ENCODE peak calls at places on chromosomes 16 and 17, in eight cellular contexts. F is fibroblast of mammary gland, K is GM10248, L is Calu3, A is H9, N is lower lobe of right lung, T is B cell, Z is RWPE2. Y is an unnamed sample.

GRCh38 chr16:11164482-11165270 is 91.3 kb downstream of the SOCS1 start:
- DNase-seq in F (no peak), K (no peak), L (no peak), A (no peak), N (no peak), T (no peak), Z (no peak), Y (no peak)

GRCh38 chr16:72936408-72936807 is 111.5 kb downstream of the ZFHX3 start:
- DNase-seq in F (no peak), K (no peak), L (no peak), A (no peak), N (no peak), T (no peak), Z (no peak), Y (no peak)

GRCh38 chr16:84153660-84154214 is 8.6 kb downstream of the DNAAF1 start:
- DNase-seq in F (peak; percentile 14), K (no peak), L (no peak), A (no peak), N (no peak), T (no peak), Z (no peak), Y (no peak)

GRCh38 chr16:29899516-29900101 is at the start of gene SEZ6L2:
- DNase-seq in F (peak; percentile 83), K (no peak), L (peak; percentile 96), A (peak; percentile 96), N (peak; percentile 79), T (no peak), Z (peak; percentile 92), Y (peak; percentile 44)

GRCh38 chr17:2059125-2059836 is 4.4 kb downstream of the HIC1 start:
- DNase-seq in F (no peak), K (no peak), L (no peak), A (peak; percentile 64), N (peak; percentile 68), T (peak; percentile 89), Z (no peak), Y (peak; percentile 52)

GRCh38 chr16:77760800-77761199 is 27.6 kb upstream of the VAT1L start:
- DNase-seq in F (no peak), K (no peak), L (no peak), A (no peak), N (no peak), T (no peak), Z (no peak), Y (no peak)

GRCh38 chr16:51550785-51551184 is 399.7 kb upstream of the SALL1 start:
- DNase-seq in F (no peak), K (no peak), L (no peak), A (no peak), N (no peak), T (no peak), Z (no peak), Y (no peak)

GRCh38 chr17:4204676-4205075 is 59.1 kb downstream of the ANKFY1 start:
- DNase-seq in F (peak; percentile 99), K (no peak), L (no peak), A (peak; percentile 10), N (no peak), T (no peak), Z (no peak), Y (no peak)

GRCh38 chr17:80870401-80870800 is 121.2 kb upstream of the CHMP6 start:
- DNase-seq in F (no peak), K (no peak), L (no peak), A (no peak), N (peak; percentile 13), T (no peak), Z (peak; percentile 36), Y (no peak)

GRCh38 chr17:20010099-20010863 is 1.1 kb downstream of the SPECC1 start:
- DNase-seq in F (peak; percentile 61), K (no peak), L (peak; percentile 6), A (peak; percentile 68), N (no peak), T (no peak), Z (no peak), Y (peak; percentile 25)
- TF ChIP-seq CTCF in F (peak; percentile 64), K (peak; percentile 5), L (no peak), A (peak; percentile 58), N (peak; percentile 41), T (no peak), Z (no peak), Y (peak; percentile 5)

DNA sequence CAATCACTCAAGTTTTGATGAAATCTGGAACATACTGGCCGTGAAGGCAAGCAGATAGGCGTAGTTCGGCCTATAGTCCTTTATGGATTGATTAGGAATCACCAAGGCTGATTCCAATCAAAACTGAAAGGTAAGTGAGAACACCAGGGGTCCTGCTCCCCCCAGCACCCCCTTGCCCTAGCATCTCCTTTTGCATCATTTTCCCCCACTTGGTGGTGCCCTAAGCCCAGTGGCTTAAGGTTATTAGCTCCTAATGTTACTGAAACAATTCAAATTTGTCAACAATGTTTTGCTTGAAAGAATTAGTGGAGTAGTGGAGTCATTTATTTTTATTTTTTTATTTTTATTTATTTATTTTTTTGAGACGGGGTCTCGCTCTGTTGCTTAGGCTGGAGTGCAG is 4.9 kb downstream of the SLFN14 start:
- DNase-seq in F (no peak), K (no peak), L (no peak), A (no peak), N (no peak), T (no peak), Z (no peak), Y (peak; percentile 15)
- TF ChIP-seq CTCF in F (peak; percentile 38), K (peak; percentile 36), L (no peak), A (peak; percentile 44), N (peak; percentile 22), T (no peak), Z (peak; percentile 36), Y (no peak)

DNA sequence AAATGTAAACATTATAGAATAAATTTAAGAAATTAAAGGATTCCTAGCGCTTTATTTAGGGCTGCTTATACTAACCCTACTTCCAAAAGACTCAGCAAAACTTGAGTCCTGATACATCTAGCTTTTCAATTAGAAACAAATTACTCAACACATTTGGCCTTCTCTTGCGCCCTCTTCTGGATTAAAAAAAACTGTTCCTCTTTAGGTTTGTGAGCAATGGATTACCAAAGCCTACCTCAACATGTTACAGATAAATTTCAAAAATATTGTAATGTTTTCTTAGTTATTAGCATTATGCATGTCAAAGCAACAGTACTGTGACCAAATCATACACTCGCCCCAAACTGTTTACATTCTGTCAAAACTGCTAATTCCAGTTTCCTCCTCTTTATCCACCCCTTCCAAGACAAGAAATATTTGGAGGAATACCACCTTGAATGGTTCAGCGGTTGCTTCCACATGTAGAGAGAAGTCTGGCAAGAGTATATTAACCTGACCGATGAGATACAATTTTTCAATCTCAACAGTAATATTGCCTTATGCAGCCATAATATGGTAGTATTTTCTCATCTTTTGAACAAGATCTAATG is 2.7 kb downstream of the NUFIP2 start:
- DNase-seq in F (peak; percentile 82), K (peak; percentile 56), L (peak; percentile 44), A (no peak), N (no peak), T (peak; percentile 52), Z (no peak), Y (peak; percentile 67)
- TF ChIP-seq CTCF in F (peak; percentile 72), K (peak; percentile 60), L (peak; percentile 34), A (peak; percentile 77), N (peak; percentile 68), T (peak; percentile 92), Z (peak; percentile 90), Y (peak; percentile 45)

DNA sequence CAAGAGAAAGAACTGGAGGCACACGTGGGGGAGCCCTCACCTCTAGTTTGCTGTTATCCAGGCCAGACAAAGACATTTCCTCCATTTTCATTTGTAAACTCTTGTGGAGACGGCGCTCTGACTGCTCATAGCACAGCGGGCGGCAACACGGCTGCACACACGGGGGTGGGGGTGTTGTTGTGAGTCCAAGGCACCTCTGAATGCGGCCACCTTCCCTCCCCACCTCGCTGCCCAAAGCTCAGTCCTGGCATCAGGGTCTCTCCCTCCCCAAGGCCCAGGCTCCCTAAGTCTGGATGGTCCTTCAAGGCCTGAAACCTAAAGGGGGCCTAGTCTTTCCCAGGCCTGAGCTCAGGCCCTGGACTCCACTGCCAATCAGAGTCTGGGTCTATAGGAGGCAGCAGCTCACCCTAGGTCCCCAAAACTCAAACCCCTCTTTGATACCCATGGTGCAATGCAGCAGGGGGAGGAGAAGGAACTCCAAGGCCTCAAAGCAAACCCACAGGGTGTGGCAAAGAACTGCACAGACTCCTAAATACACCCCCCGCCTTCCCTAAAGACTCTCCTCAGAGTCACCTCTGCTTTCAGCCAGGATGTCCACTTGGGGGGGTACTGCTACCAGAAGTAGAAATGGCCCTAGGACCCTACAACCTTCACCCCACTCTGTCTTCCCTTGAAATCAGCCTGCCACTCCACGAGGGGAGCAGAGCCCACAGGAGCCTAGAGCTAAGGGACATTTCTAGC is 1.5 kb downstream of the ATXN7L3 start:
- DNase-seq in F (peak; percentile 76), K (peak; percentile 67), L (peak; percentile 56), A (no peak), N (no peak), T (peak; percentile 55), Z (no peak), Y (peak; percentile 69)
- TF ChIP-seq CTCF in F (peak; percentile 14), K (peak; percentile 16), L (no peak), A (no peak), N (no peak), T (no peak), Z (peak; percentile 36), Y (no peak)

GRCh38 chr17:48642059-48642842 is 16.1 kb upstream of the HOXB9 start:
- DNase-seq in F (no peak), K (no peak), L (no peak), A (peak; percentile 96), N (no peak), T (peak; percentile 43), Z (no peak), Y (peak; percentile 35)
- TF ChIP-seq CTCF in F (no peak), K (no peak), L (no peak), A (peak; percentile 30), N (no peak), T (no peak), Z (no peak), Y (no peak)

GRCh38 chr17:56523042-56523441 is 70.5 kb upstream of the NOG start:
- DNase-seq in F (no peak), K (no peak), L (no peak), A (no peak), N (no peak), T (no peak), Z (no peak), Y (no peak)
- TF ChIP-seq CTCF in F (no peak), K (no peak), L (no peak), A (no peak), N (no peak), T (no peak), Z (no peak), Y (no peak)

GRCh38 chr17:66451188-66452149 is 149.1 kb downstream of the PRKCA start:
- DNase-seq in F (no peak), K (no peak), L (peak; percentile 55), A (peak; percentile 81), N (no peak), T (no peak), Z (no peak), Y (no peak)
- TF ChIP-seq CTCF in F (no peak), K (peak; percentile 7), L (no peak), A (peak; percentile 74), N (no peak), T (no peak), Z (no peak), Y (no peak)

GRCh38 chr17:56908061-56908542 is 5.7 kb downstream of the TRIM25 start:
- DNase-seq in F (no peak), K (peak; percentile 71), L (no peak), A (no peak), N (peak; percentile 90), T (peak; percentile 67), Z (no peak), Y (peak; percentile 70)
- TF ChIP-seq CTCF in F (no peak), K (no peak), L (no peak), A (no peak), N (no peak), T (no peak), Z (no peak), Y (no peak)

Y was measured in GM20000.